ENCODE peak calls at places on chromosomes 12 and 14, in four cellular contexts. O is body of pancreas, N is uterus, K is spleen. P is an unnamed sample.

GRCh38 chr12:122282066-122282465 is 15.8 kb upstream of the VPS33A start:
- DNase-seq in K (no peak), O (no peak), N (no peak), P (no peak)

GRCh38 chr14:71473843-71474242 is 458.4 kb upstream of the RGS6 start:
- DNase-seq in N (no peak), K (no peak), O (no peak), P (no peak)

GRCh38 chr14:32307881-32308582 is 21.1 kb upstream of the AKAP6 start:
- DNase-seq in O (peak), K (no peak), N (no peak), P (no peak)

GRCh38 chr12:130765186-130765659 is 49.1 kb upstream of the RIMBP2 start:
- DNase-seq in K (no peak), O (no peak), N (no peak), P (no peak)

GRCh38 chr14:100031506-100032281 is 33.5 kb upstream of the EVL start:
- DNase-seq in K (no peak), N (peak), O (peak), P (no peak)

GRCh38 chr12:23880988-23881387 is 68.5 kb downstream of the SOX5 start:
- DNase-seq in O (no peak), N (no peak), K (no peak), P (no peak)

GRCh38 chr12:581321-581720 is 81.9 kb downstream of the NINJ2 start:
- DNase-seq in N (peak), O (no peak), K (no peak), P (no peak)

GRCh38 chr14:52351561-52352491 is 37.7 kb downstream of the PTGER2 start:
- DNase-seq in K (no peak), N (peak), O (no peak), P (no peak)

GRCh38 chr14:66070542-66071319 is 415.4 kb upstream of the CCDC196 start:
- DNase-seq in K (no peak), O (peak), N (no peak), P (no peak)

GRCh38 chr14:89383171-89383845 is 33.7 kb downstream of the FOXN3 start:
- DNase-seq in K (no peak), O (no peak), N (no peak), P (no peak)

GRCh38 chr14:104967414-104968152 is 10.6 kb downstream of the AHNAK2 start:
- DNase-seq in K (peak), N (peak), O (peak), P (no peak)

GRCh38 chr12:11822071-11822818 is 172.8 kb downstream of the ETV6 start:
- DNase-seq in K (no peak), N (no peak), O (peak), P (no peak)

GRCh38 chr12:114355389-114356088 is 50.4 kb downstream of the TBX5 start:
- DNase-seq in N (no peak), O (no peak), K (no peak), P (no peak)

GRCh38 chr14:91261986-91262549 is 17.6 kb upstream of the GPR68 start:
- DNase-seq in K (no peak), O (no peak), N (no peak), P (no peak)

GRCh38 chr12:254912-255311 is 7.7 kb downstream of the SLC6A13 start:
- DNase-seq in K (no peak), N (no peak), O (no peak), P (no peak)

GRCh38 chr12:124823272-124823970 is 40.2 kb downstream of the SCARB1 start:
- DNase-seq in O (no peak), K (no peak), N (no peak), P (no peak)

GRCh38 chr12:118360785-118361404 is 11.8 kb downstream of the TAOK3 start:
- DNase-seq in K (no peak), N (no peak), O (no peak), P (no peak)

GRCh38 chr12:10393291-10393690 is 3.5 kb upstream of the KLRK1 start:
- DNase-seq in N (no peak), K (no peak), O (no peak), P (no peak)

GRCh38 chr12:100908501-100908900 is 113.9 kb downstream of the ANO4 start:
- DNase-seq in O (no peak), K (no peak), N (no peak), P (no peak)

GRCh38 chr14:101237241-101237616 is 324.1 kb upstream of the DIO3 start:
- DNase-seq in K (no peak), O (no peak), N (no peak), P (no peak)

GRCh38 chr14:68131907-68132306 is 312.3 kb downstream of the RAD51B start:
- DNase-seq in O (no peak), K (no peak), N (no peak), P (no peak)

DNA sequence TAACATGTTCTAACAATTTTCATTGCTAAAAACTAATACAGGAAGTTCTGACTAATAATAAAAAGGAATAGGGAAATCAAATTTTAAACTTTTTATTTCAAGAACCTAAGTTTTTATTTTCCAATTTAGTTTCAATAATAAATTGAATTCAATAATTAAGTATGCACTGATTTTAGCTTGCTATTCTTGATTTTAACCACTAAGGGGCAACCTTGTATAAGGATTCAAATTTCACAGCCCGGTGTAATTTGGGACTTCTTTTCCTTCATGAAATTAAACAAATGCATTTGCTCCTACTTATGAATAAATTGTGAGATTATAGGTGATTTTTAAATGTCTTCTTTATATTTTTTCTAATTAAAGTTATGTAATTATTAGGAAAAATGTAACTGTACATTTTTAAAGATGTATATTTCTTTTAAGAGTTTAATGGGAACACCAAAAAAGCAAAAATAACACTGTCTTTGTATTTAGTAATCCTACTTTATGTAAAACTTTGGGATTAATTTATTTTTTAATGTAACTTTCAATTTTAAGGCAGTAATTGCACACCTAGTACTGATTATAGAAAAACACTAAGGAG is 241.4 kb upstream of the PDZRN4 start:
- DNase-seq in O (no peak), N (no peak), K (no peak), P (no peak)
- TF ChIP-seq CTCF in O (peak), N (peak), K (peak), P (peak)

DNA sequence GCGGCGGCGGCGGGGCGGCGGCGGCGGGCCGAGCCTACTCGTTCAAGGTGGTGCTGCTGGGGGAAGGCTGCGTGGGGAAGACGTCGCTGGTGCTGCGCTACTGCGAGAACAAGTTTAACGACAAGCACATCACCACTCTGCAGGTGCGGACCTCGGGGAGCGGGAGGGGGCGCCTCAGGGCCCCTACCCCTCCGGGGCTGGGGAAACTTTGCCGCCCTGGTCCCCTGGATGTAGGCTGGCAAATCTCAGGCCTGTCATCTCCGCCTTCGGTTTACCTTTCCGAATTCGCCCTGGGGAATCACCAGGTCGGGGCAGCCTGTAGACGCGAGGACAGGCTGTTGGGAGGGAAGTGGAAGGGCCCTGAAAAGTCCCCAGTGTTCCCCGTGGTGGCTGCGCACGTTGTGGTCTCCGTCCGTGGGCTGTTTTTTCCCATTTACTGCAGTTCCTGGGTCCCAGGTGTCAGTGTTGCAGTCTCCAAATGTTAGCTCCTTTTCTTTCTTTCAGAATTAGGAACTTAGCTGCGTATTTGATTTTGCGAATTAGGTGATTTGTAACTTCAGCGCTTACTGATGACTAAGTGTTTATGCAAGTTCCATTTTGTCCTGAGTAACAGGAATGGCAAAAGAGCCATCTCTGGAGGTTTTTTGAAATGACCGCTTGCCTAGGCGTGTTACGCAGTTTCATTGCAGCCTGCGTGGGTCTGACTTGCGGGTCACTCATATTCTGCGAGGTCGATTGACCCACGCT is 656 bp downstream of the RAB21 start:
- DNase-seq in K (no peak), O (peak), N (peak), P (no peak)
- TF ChIP-seq POLR2A in K (no peak), O (peak), N (no peak), P (no peak)

DNA sequence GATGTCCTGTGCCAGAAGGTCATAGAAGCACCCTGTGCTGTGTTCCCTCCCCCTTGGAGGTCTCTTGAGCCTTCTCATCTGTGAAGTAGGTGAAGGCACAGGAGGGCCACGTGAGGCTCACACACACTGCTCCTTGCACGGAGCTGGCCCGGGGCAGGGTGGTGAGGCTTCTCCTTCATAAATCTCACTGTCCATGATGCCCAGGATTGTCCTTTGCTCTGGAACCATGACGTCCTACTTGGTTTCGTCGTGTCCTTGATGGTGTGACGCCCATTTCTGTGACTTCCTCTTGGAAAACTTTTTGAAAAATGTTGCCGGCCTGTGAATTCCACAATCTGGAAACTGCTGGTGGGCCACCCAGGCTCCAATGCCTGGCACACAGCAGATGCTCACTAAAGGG is 34.4 kb downstream of the SH2B3 start:
- DNase-seq in O (no peak), K (peak), N (no peak), P (no peak)
- H3K27ac ChIP-seq in O (no peak), K (peak), N (peak), P (peak)

GRCh38 chr14:46344327-46344937 is 307.1 kb downstream of the RPL10L start:
- DNase-seq in K (no peak), O (no peak), N (no peak), P (no peak)
- TF ChIP-seq CTCF in K (peak), O (peak), N (peak), P (peak)

GRCh38 chr12:108514973-108515814 is at the start of gene FICD:
- DNase-seq in K (peak), N (peak), O (peak), P (peak)
- TF ChIP-seq POLR2A in K (no peak), N (no peak), O (peak), P (no peak)

GRCh38 chr12:47832263-47832933 is 12.7 kb upstream of the HDAC7 start:
- DNase-seq in O (no peak), K (peak), N (no peak), P (no peak)

GRCh38 chr12:47833591-47834012 is 13.9 kb upstream of the HDAC7 start:
- DNase-seq in K (peak), N (no peak), O (no peak), P (no peak)

GRCh38 chr12:47828008-47828966 is 8.6 kb upstream of the HDAC7 start:
- DNase-seq in N (no peak), K (peak), O (no peak), P (no peak)

GRCh38 chr12:47828967-47829482 is 9.3 kb upstream of the HDAC7 start:
- DNase-seq in N (peak), K (peak), O (peak), P (no peak)

DNA sequence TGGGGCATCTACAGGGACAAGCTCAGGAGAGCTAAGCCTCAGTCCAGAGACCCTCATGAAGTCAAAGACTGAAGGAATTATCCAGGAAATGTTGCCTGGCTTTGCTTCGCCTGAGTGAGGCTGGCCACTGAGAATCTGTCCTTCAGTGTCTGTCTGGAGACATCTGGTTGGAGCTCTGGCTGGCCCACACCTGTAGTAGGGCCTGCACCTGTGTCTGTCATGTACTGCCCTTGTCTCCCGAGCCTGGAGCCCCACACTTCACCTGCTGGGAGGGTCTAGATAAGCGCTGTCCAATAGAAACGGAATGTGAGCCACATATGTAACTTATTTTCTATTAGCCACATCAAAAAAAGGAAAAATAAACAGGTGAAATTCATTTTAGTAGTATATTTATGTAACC is 9.9 kb upstream of the HDAC7 start:
- DNase-seq in N (no peak), K (peak), O (no peak), P (no peak)
- H3K27ac ChIP-seq in N (peak), K (peak), O (peak), P (peak)

GRCh38 chr12:105275997-105276760 is 40.2 kb upstream of the APPL2 start:
- DNase-seq in N (no peak), K (no peak), O (no peak), P (no peak)
- TF ChIP-seq CTCF in N (no peak), K (no peak), O (no peak), P (no peak)

DNA sequence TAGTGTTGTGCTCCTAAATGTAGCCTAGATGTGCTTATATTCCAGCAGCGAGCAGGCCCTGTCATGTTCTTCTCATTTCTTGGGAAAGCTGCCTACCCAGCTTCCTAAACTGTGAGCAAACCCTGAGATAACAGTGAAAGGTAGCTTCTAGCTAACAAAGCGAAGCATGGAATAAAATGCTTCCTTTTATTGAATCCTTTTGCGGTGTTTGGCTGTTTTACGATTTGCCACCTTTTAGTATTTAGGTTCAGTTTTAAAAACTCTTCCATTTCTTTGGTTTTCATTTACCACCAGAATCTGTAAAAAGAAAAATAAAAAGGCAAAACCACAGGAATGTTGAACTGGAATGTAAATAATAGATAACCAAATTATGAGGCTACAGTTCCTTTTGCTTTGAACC is 5.0 kb upstream of the PKP2 start:
- DNase-seq in K (no peak), O (no peak), N (no peak), P (no peak)
- TF ChIP-seq POLR2A in K (no peak), O (no peak), N (no peak), P (no peak)

GRCh38 chr12:95116341-95116740 is 42.9 kb upstream of the NR2C1 start:
- DNase-seq in N (no peak), K (no peak), O (no peak), P (no peak)

GRCh38 chr12:95116773-95117172 is 43.4 kb upstream of the NR2C1 start:
- DNase-seq in N (no peak), K (no peak), O (no peak), P (no peak)

GRCh38 chr12:95117178-95117599 is 43.8 kb upstream of the NR2C1 start:
- DNase-seq in N (peak), O (peak), K (no peak), P (no peak)

GRCh38 chr12:95118788-95119179 is 45.4 kb upstream of the NR2C1 start:
- DNase-seq in K (no peak), N (no peak), O (no peak), P (no peak)

DNA sequence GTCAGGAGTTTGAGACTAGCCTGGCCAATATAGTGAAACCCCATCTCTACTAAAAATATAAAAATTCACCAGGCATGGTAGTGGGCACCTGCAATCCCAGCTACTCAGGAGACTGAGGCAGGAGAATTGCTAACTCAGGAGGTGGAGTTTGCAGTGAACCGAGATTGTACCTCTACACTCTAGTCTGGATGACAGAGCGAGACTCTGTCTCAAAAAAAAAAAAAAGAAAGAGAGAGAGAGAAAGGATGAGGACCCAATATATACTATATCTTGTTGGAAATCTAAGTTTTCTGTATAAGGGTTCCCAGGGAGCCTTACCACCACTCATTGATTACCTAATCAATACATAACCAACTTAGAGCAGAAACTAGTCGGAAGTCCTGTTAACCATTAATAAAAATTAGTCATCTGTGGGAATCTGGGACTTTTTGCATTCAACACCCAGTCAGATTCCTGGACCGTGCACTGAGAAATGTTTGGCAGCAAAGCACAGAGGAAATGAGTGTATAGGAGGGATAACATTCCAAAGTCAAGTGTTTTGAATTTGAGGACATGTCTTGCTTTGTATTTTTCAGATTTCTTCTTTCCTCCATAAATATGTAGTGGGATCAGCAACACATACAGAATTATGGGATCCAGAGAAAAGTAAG is 44.8 kb upstream of the NR2C1 start:
- DNase-seq in O (peak), N (no peak), K (no peak), P (no peak)
- H3K27ac ChIP-seq in O (peak), N (peak), K (no peak), P (peak)

P was measured in esophagus squamous epithelium.